ENCODE peak calls at places on chromosomes 3 and 15, in seven cellular contexts. One of them, this sample, is unnamed.

GRCh38 chr3:174614046-174614445 is 245.1 kb upstream of the NAALADL2 start:
- DNase-seq in trophoblast cell: no peak
- DNase-seq in amniotic stem cell: no peak
- DNase-seq in SW 1271: no peak
- DNase-seq in OCI-M1: no peak
- DNase-seq in coronary artery: no peak
- DNase-seq in stimulated activated CD4-positive, alpha-beta T cell treated with anti-CD3 and anti-CD28 coated beads, Interleukin-4, amount 100 ng/mL, for 48 hours: no peak
- DNase-seq in this sample: no peak

GRCh38 chr15:28896944-28897343 is 11.2 kb downstream of the APBA2 start:
- DNase-seq in OCI-M1: no peak
- DNase-seq in stimulated activated CD4-positive, alpha-beta T cell treated with anti-CD3 and anti-CD28 coated beads, Interleukin-4, amount 100 ng/mL, for 48 hours: no peak
- DNase-seq in coronary artery: no peak
- DNase-seq in SW 1271: no peak
- DNase-seq in trophoblast cell: no peak
- DNase-seq in amniotic stem cell: peak
- DNase-seq in this sample: peak

GRCh38 chr15:65368646-65369045 is 9.2 kb downstream of the IGDCC3 start:
- DNase-seq in OCI-M1: no peak
- DNase-seq in coronary artery: no peak
- DNase-seq in SW 1271: no peak
- DNase-seq in amniotic stem cell: no peak
- DNase-seq in trophoblast cell: no peak
- DNase-seq in stimulated activated CD4-positive, alpha-beta T cell treated with anti-CD3 and anti-CD28 coated beads, Interleukin-4, amount 100 ng/mL, for 48 hours: no peak
- DNase-seq in this sample: no peak

GRCh38 chr15:60363024-60363674 is 34.6 kb downstream of the ANXA2 start:
- DNase-seq in amniotic stem cell: no peak
- DNase-seq in stimulated activated CD4-positive, alpha-beta T cell treated with anti-CD3 and anti-CD28 coated beads, Interleukin-4, amount 100 ng/mL, for 48 hours: no peak
- DNase-seq in coronary artery: no peak
- DNase-seq in trophoblast cell: no peak
- DNase-seq in OCI-M1: no peak
- DNase-seq in SW 1271: no peak
- DNase-seq in this sample: no peak

GRCh38 chr3:32414527-32415202 is 23.0 kb downstream of the CMTM7 start:
- DNase-seq in trophoblast cell: no peak
- DNase-seq in SW 1271: no peak
- DNase-seq in stimulated activated CD4-positive, alpha-beta T cell treated with anti-CD3 and anti-CD28 coated beads, Interleukin-4, amount 100 ng/mL, for 48 hours: no peak
- DNase-seq in OCI-M1: no peak
- DNase-seq in coronary artery: peak
- DNase-seq in amniotic stem cell: no peak
- DNase-seq in this sample: no peak

GRCh38 chr3:73072634-73073033 is 11.2 kb downstream of the EBLN2 start:
- DNase-seq in SW 1271: no peak
- DNase-seq in OCI-M1: peak
- DNase-seq in amniotic stem cell: no peak
- DNase-seq in coronary artery: no peak
- DNase-seq in trophoblast cell: no peak
- DNase-seq in stimulated activated CD4-positive, alpha-beta T cell treated with anti-CD3 and anti-CD28 coated beads, Interleukin-4, amount 100 ng/mL, for 48 hours: no peak
- DNase-seq in this sample: no peak

GRCh38 chr3:192825657-192826200 is 91.9 kb downstream of the MB21D2 start:
- DNase-seq in amniotic stem cell: no peak
- DNase-seq in stimulated activated CD4-positive, alpha-beta T cell treated with anti-CD3 and anti-CD28 coated beads, Interleukin-4, amount 100 ng/mL, for 48 hours: no peak
- DNase-seq in coronary artery: no peak
- DNase-seq in OCI-M1: peak
- DNase-seq in SW 1271: no peak
- DNase-seq in trophoblast cell: no peak
- DNase-seq in this sample: no peak

GRCh38 chr15:83848315-83849050 is 194.6 kb downstream of the ADAMTSL3 start:
- DNase-seq in trophoblast cell: no peak
- DNase-seq in stimulated activated CD4-positive, alpha-beta T cell treated with anti-CD3 and anti-CD28 coated beads, Interleukin-4, amount 100 ng/mL, for 48 hours: no peak
- DNase-seq in coronary artery: no peak
- DNase-seq in SW 1271: peak
- DNase-seq in amniotic stem cell: no peak
- DNase-seq in OCI-M1: no peak
- DNase-seq in this sample: peak

GRCh38 chr3:129651316-129652202 is 45.1 kb upstream of the PLXND1 start:
- DNase-seq in trophoblast cell: no peak
- DNase-seq in stimulated activated CD4-positive, alpha-beta T cell treated with anti-CD3 and anti-CD28 coated beads, Interleukin-4, amount 100 ng/mL, for 48 hours: no peak
- DNase-seq in amniotic stem cell: no peak
- DNase-seq in SW 1271: no peak
- DNase-seq in coronary artery: no peak
- DNase-seq in OCI-M1: no peak
- DNase-seq in this sample: peak

GRCh38 chr15:65286069-65286703 is 497 bp downstream of the PARP16 start:
- DNase-seq in coronary artery: peak
- DNase-seq in stimulated activated CD4-positive, alpha-beta T cell treated with anti-CD3 and anti-CD28 coated beads, Interleukin-4, amount 100 ng/mL, for 48 hours: no peak
- DNase-seq in SW 1271: no peak
- DNase-seq in amniotic stem cell: no peak
- DNase-seq in trophoblast cell: peak
- DNase-seq in OCI-M1: peak
- DNase-seq in this sample: no peak

GRCh38 chr3:177640319-177640997 is 443.2 kb upstream of the TBL1XR1 start:
- DNase-seq in trophoblast cell: no peak
- DNase-seq in amniotic stem cell: no peak
- DNase-seq in OCI-M1: peak
- DNase-seq in SW 1271: no peak
- DNase-seq in coronary artery: no peak
- DNase-seq in stimulated activated CD4-positive, alpha-beta T cell treated with anti-CD3 and anti-CD28 coated beads, Interleukin-4, amount 100 ng/mL, for 48 hours: no peak
- DNase-seq in this sample: no peak

GRCh38 chr3:194205675-194206133 is 69.8 kb downstream of the HES1 start:
- DNase-seq in coronary artery: no peak
- DNase-seq in stimulated activated CD4-positive, alpha-beta T cell treated with anti-CD3 and anti-CD28 coated beads, Interleukin-4, amount 100 ng/mL, for 48 hours: no peak
- DNase-seq in SW 1271: no peak
- DNase-seq in amniotic stem cell: no peak
- DNase-seq in OCI-M1: peak
- DNase-seq in trophoblast cell: no peak
- DNase-seq in this sample: no peak

This sample was measured in H54.